ENCODE peak calls at places on chromosome 14, in ten cellular contexts. Q is GM23248; S is colonic mucosa; F is AG04450; O is CD8-positive, alpha-beta memory T cell; K is dorsolateral prefrontal cortex; Y is tibial artery; T is RWPE2; N is heart left ventricle; M is psoas muscle. J is an unnamed sample.

GRCh38 chr14:20274062-20274461 is 31.7 kb downstream of the TTC5 start:
- DNase-seq in Q (no peak), F (no peak), T (no peak), N (no peak), S (no peak), Y (no peak), O (no peak), K (no peak), M (no peak), J (no peak)

GRCh38 chr14:77991128-77991772 is 178.9 kb upstream of the NRXN3 start:
- DNase-seq in Y (no peak), F (no peak), T (no peak), Q (no peak), S (no peak), M (no peak), K (no peak), O (no peak), N (no peak), J (no peak)

GRCh38 chr14:67413806-67414769 is 2.1 kb upstream of the PLEK2 start:
- DNase-seq in F (peak; percentile 26), K (no peak), N (no peak), T (peak; percentile 92), M (no peak), O (no peak), Y (no peak), S (no peak), Q (peak; percentile 91), J (no peak)

GRCh38 chr14:30621354-30621953 is 665 bp upstream of the SCFD1 start:
- DNase-seq in N (no peak), Y (no peak), M (peak; percentile 35), T (no peak), F (no peak), K (no peak), O (no peak), Q (peak; percentile 60), S (peak; percentile 39), J (no peak)

GRCh38 chr14:75242546-75243273 is 35.9 kb upstream of the FOS start:
- DNase-seq in Y (peak; percentile 39), F (peak; percentile 69), N (no peak), Q (peak; percentile 91), K (no peak), S (peak; percentile 55), M (peak; percentile 82), T (peak; percentile 77), O (no peak), J (no peak)

GRCh38 chr14:75559451-75560187 is 18.8 kb upstream of the FLVCR2 start:
- DNase-seq in K (no peak), S (no peak), M (no peak), Y (no peak), T (peak; percentile 97), Q (peak; percentile 75), O (no peak), N (no peak), F (no peak), J (no peak)

GRCh38 chr14:45201908-45202307 is 51.1 kb downstream of the MIS18BP1 start:
- DNase-seq in F (no peak), T (no peak), Q (peak; percentile 29), Y (no peak), M (no peak), N (no peak), S (no peak), O (no peak), K (no peak), J (no peak)

GRCh38 chr14:94382684-94383663 is 5.4 kb downstream of the SERPINA1 start:
- DNase-seq in O (no peak), N (no peak), M (no peak), Y (no peak), Q (no peak), T (no peak), F (no peak), S (no peak), K (no peak), J (no peak)

GRCh38 chr14:37090026-37090425 is 82.4 kb downstream of the SLC25A21 start:
- DNase-seq in Q (peak; percentile 7), Y (no peak), N (no peak), K (no peak), F (no peak), S (no peak), O (no peak), T (no peak), M (no peak), J (no peak)

GRCh38 chr14:102907303-102907844 is 15.1 kb upstream of the AMN start:
- DNase-seq in K (no peak), F (no peak), T (peak; percentile 65), Q (no peak), M (peak; percentile 39), N (no peak), S (no peak), O (no peak), Y (no peak), J (no peak)

GRCh38 chr14:77197988-77198387 is 16.4 kb downstream of the TMEM63C start:
- DNase-seq in Y (no peak), M (no peak), N (no peak), K (no peak), Q (no peak), F (no peak), S (no peak), T (peak; percentile 52), O (no peak), J (no peak)

GRCh38 chr14:76456200-76456599 is 80.3 kb downstream of the ESRRB start:
- DNase-seq in Q (peak; percentile 39), M (no peak), N (no peak), F (no peak), K (no peak), O (no peak), Y (no peak), T (no peak), S (peak; percentile 41), J (no peak)

GRCh38 chr14:29463727-29464370 is 463.8 kb downstream of the PRKD1 start:
- DNase-seq in T (no peak), Q (peak; percentile 24), N (no peak), O (no peak), S (no peak), K (no peak), M (no peak), F (no peak), Y (no peak), J (no peak)

DNA sequence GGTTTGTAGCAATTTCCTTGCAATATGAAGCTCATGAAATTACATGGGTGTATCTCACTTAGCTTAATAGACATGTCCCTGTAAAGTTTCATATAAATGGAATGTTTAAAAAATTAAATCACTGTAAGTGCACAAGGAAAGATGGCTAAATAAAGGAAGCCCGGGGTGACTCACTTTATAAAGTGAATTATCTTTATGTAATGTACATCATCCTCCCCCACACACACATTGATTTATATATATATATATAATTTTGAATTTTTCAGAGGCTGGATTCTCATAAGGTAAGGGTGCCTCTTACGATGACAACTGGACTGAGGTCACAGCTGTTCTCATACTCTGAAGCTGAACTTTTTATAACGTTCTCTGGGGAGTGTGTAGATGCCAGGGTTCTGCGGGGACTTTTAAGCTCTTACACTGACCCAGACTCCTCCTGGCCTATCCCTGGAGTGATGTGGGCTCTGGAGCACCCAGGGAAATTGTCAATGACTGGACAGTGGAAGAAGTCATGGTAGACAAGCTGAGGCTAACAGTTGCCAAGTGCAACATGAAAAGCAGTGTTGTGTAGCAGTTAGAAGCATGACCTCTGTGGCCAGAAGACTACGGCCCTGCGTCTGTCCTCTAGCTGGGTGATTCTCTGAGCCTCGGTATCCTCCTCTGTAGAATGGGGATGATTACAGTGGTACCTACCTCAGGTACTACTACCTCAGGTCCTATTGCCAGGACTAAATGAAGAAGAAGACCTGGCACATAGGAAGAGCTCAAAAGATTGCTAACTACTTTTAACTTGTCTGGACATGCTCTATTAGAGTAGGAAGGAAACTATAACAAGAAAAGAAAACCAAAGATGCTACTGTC is 108.5 kb upstream of the HIF1A start:
- DNase-seq in M (no peak), S (no peak), N (no peak), Q (peak; percentile 91), Y (no peak), T (no peak), F (no peak), O (no peak), K (no peak), J (no peak)
- H3K27ac ChIP-seq in M (peak overlapping the region; percentile 32), S (peak overlapping the region; percentile 65), N (no peak overlapping the region), Q (peak overlapping the region; percentile 97), Y (peak overlapping the region; percentile 87), T (peak overlapping the region; percentile 99), F (peak overlapping the region; percentile 43), O (no peak overlapping the region), K (peak overlapping the region; percentile 50), J (peak overlapping the region; percentile 61)

DNA sequence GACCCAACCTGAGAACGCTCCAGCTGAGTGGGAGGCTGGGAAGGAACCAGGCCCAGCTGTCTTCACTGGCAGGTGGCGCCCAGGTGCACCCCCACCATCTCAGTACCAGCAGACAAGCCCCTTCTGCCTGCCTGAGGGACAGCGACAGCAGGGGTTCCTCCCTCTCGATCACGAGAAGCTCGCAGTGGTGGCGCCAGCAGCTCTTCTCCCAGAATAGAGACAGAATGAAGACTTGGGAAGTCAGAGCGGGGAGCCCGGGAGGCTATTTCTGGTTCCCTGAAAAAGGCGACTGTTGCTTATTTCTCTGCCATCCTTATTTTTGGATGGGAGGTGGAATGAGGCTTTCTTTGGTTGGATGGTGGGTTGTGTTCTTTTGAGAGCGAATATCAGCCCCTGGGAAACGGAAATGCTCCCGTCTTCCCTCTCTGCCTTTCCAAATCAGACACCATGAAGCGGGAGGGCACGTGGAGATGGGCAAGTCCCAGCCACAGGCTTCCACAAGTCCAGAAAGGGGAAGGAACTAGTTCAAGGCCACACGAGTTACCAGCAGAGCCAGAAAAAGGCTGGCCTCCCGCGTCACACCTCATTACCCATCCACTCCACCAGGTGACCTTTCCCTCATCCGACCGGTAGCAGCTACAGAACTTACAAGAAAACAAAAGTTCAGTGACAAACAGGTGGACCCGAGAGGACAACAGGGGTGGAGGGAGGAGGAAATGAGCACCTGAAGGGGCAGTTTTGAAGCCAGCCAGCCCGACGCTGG is 46.7 kb downstream of the CHGA start:
- DNase-seq in O (no peak), M (peak; percentile 28), Q (no peak), T (no peak), Y (no peak), N (no peak), F (no peak), S (no peak), K (peak; percentile 81), J (no peak)
- H3K27ac ChIP-seq in O (no peak overlapping the region), M (no peak overlapping the region), Q (no peak overlapping the region), T (no peak overlapping the region), Y (peak overlapping the region; percentile 4), N (no peak overlapping the region), F (no peak overlapping the region), S (no peak overlapping the region), K (no peak overlapping the region), J (no peak overlapping the region)

DNA sequence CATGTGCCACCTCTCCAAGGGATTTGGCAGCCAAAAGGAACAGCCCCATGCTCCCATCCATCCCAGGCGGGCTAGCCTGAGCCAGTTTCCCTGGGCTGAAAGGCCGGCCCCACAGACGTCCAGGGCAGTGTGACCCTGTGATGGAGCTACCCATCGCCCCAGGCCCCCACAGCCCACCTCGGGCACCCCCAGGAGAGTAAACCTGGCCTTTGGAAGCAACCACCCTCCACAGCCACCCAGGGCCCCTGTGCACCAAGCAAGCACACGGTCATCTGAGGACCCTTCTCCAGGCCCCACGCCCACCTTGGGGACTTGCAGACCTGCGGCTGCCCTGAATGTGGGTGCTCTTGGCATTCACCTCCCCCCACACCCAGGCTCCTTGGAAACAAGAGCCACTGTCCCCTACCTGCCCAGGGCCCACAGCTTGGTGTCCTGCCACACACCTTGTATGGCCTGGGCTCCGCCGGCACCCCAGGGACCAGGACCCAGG is 8.4 kb downstream of the AHNAK2 start:
- DNase-seq in S (no peak), K (peak; percentile 38), F (no peak), O (no peak), N (peak; percentile 21), Y (no peak), Q (no peak), T (peak; percentile 73), M (peak; percentile 52), J (no peak)
- H3K27ac ChIP-seq in S (peak overlapping the region; percentile 61), K (no peak overlapping the region), F (peak overlapping the region; percentile 21), O (no peak overlapping the region), N (no peak overlapping the region), Y (peak overlapping the region; percentile 97), Q (peak overlapping the region; percentile 94), T (peak overlapping the region; percentile 99), M (no peak overlapping the region), J (no peak overlapping the region)

GRCh38 chr14:23294734-23295561 is 7.7 kb downstream of the PPP1R3E start:
- DNase-seq in O (peak; percentile 67), N (peak; percentile 55), M (peak; percentile 58), F (no peak), T (no peak), S (peak; percentile 31), K (no peak), Q (peak; percentile 82), Y (no peak), J (no peak)
- H3K27ac ChIP-seq in O (no peak overlapping the region), N (no peak overlapping the region), M (no peak overlapping the region), F (no peak overlapping the region), T (no peak overlapping the region), S (no peak overlapping the region), K (peak overlapping the region; percentile 91), Q (no peak overlapping the region), Y (no peak overlapping the region), J (peak overlapping the region; percentile 17)

J was measured in caudate nucleus.